ENCODE peak calls at places on chromosome 22, in seven cellular contexts. F is stimulated activated CD8-positive, alpha-beta memory T cell treated with anti-CD3 and anti-CD28 coated beads, Interleukin-2, amount 100 ng/mL, for 48 hours; U is adrenal gland; R is iPS-NIHi11; O is hypothalamus; S is left cardiac atrium; M is stimulated activated CD4-positive, alpha-beta T cell treated with anti-CD3 and anti-CD28 coated beads, Interleukin-2, amount 100 ng/mL, for 48 hours. G is an unnamed sample.

GRCh38 chr22:25758316-25758715 is 16.3 kb downstream of the MYO18B start:
- DNase-seq in U (no peak), M (no peak), S (no peak), F (no peak), R (no peak), O (no peak), G (no peak)

GRCh38 chr22:34344702-34345101 is 424.4 kb upstream of the LARGE1 start:
- DNase-seq in F (no peak), R (no peak), M (no peak), S (no peak), O (no peak), U (no peak), G (no peak)

GRCh38 chr22:36182871-36183270 is 18.7 kb downstream of the APOL4 start:
- DNase-seq in M (no peak), O (no peak), F (no peak), S (no peak), U (no peak), R (no peak), G (no peak)

GRCh38 chr22:46750861-46751260 is 11.6 kb upstream of the TBC1D22A start:
- DNase-seq in M (no peak), O (no peak), U (no peak), S (peak), R (no peak), F (no peak), G (no peak)

GRCh38 chr22:44523981-44524759 is 26.1 kb upstream of the RTL6 start:
- DNase-seq in U (no peak), R (no peak), M (no peak), O (no peak), F (no peak), S (peak), G (no peak)

GRCh38 chr22:31497148-31497938 is 1.0 kb downstream of the SFI1 start:
- DNase-seq in O (no peak), M (no peak), R (no peak), F (no peak), S (no peak), U (no peak), G (peak)

GRCh38 chr22:48369789-48370507 is 1457.7 kb downstream of the BRD1 start:
- DNase-seq in S (no peak), M (no peak), U (no peak), R (peak), F (no peak), O (no peak), G (no peak)

GRCh38 chr22:38614331-38615122 is 41.7 kb downstream of the FAM227A start:
- DNase-seq in R (no peak), M (no peak), F (no peak), U (no peak), O (no peak), S (no peak), G (no peak)

GRCh38 chr22:49657275-49657973 is 170.2 kb downstream of the BRD1 start:
- DNase-seq in S (peak), U (peak), O (no peak), M (peak), R (no peak), F (peak), G (peak)

GRCh38 chr22:19605508-19606331 is 81.5 kb upstream of the CLDN5 start:
- DNase-seq in F (no peak), M (no peak), O (no peak), R (no peak), S (no peak), U (no peak), G (no peak)

GRCh38 chr22:31346255-31346732 is at the start of gene PATZ1:
- DNase-seq in M (peak), R (peak), F (peak), S (peak), O (peak), U (peak), G (no peak)

GRCh38 chr22:47601666-47602065 is 839.2 kb downstream of the TBC1D22A start:
- DNase-seq in M (no peak), U (no peak), O (no peak), F (no peak), S (no peak), R (no peak), G (no peak)

GRCh38 chr22:19066531-19067271 is 55.5 kb downstream of the DGCR2 start:
- DNase-seq in F (no peak), S (no peak), M (no peak), R (no peak), U (peak), O (no peak), G (no peak)

GRCh38 chr22:40862013-40862412 is at the start of gene DNAJB7:
- DNase-seq in R (no peak), O (no peak), U (no peak), S (no peak), M (no peak), F (no peak), G (no peak)

GRCh38 chr22:28299760-28300159 is 379.9 kb downstream of the TTC28 start:
- DNase-seq in M (no peak), R (no peak), F (no peak), S (peak), O (no peak), U (no peak), G (no peak)

GRCh38 chr22:30294066-30294465 is 4.8 kb upstream of the CASTOR1 start:
- DNase-seq in O (no peak), U (no peak), S (no peak), R (no peak), M (no peak), F (no peak), G (no peak)

GRCh38 chr22:49062155-49063039 is 765.3 kb downstream of the BRD1 start:
- DNase-seq in S (no peak), R (no peak), F (no peak), M (no peak), U (no peak), O (no peak), G (no peak)

GRCh38 chr22:46974631-46975585 is 212.5 kb downstream of the TBC1D22A start:
- DNase-seq in R (no peak), F (no peak), O (no peak), M (no peak), U (no peak), S (no peak), G (no peak)

GRCh38 chr22:23065069-23065451 is 5.3 kb upstream of the GNAZ start:
- DNase-seq in S (no peak), F (no peak), R (no peak), O (no peak), M (no peak), U (no peak), G (no peak)

GRCh38 chr22:36244522-36245391 is 5.4 kb upstream of the APOL2 start:
- DNase-seq in M (no peak), U (no peak), F (no peak), R (no peak), S (peak), O (no peak), G (no peak)

GRCh38 chr22:33381531-33382406 is 323.6 kb upstream of the SYN3 start:
- DNase-seq in U (no peak), R (no peak), O (no peak), S (no peak), F (no peak), M (no peak), G (no peak)

GRCh38 chr22:39520874-39521857 is 804 bp downstream of the ATF4 start:
- DNase-seq in O (peak), F (peak), R (peak), M (peak), S (peak), U (peak), G (peak)

GRCh38 chr22:37161442-37161841 is 11.7 kb upstream of the IL2RB start:
- DNase-seq in R (no peak), U (no peak), O (no peak), F (no peak), M (no peak), S (no peak), G (no peak)

GRCh38 chr22:50276143-50276542 is 6.0 kb upstream of the MAPK11 start:
- DNase-seq in M (peak), U (peak), F (no peak), R (peak), S (peak), O (peak), G (peak)

GRCh38 chr22:49488943-49489342 is 338.7 kb downstream of the BRD1 start:
- DNase-seq in U (no peak), O (no peak), M (no peak), S (no peak), F (no peak), R (no peak), G (no peak)

GRCh38 chr22:49691256-49691655 is 136.4 kb downstream of the BRD1 start:
- DNase-seq in U (no peak), F (no peak), R (no peak), S (no peak), M (no peak), O (no peak), G (no peak)

GRCh38 chr22:50529416-50530279 is at the start of gene TYMP:
- DNase-seq in F (peak), R (no peak), O (no peak), U (peak), S (peak), M (peak), G (peak)

GRCh38 chr22:38318792-38319773 is 1.9 kb upstream of the CSNK1E start:
- DNase-seq in O (no peak), F (no peak), S (no peak), R (no peak), U (no peak), M (no peak), G (no peak)

GRCh38 chr22:34861787-34862186 is 204.2 kb upstream of the ISX start:
- DNase-seq in S (no peak), F (no peak), M (no peak), R (no peak), O (no peak), U (no peak), G (no peak)

GRCh38 chr22:39662677-39663034 is 92.1 kb downstream of the CACNA1I start:
- DNase-seq in U (no peak), S (no peak), F (no peak), O (no peak), R (peak), M (no peak), G (no peak)

GRCh38 chr22:45587638-45588481 is 83.8 kb upstream of the ATXN10 start:
- DNase-seq in O (no peak), F (no peak), S (peak), R (no peak), U (no peak), M (no peak), G (no peak)

GRCh38 chr22:44686873-44687600 is 15.0 kb upstream of the PRR5 start:
- DNase-seq in M (no peak), U (no peak), F (no peak), S (no peak), O (no peak), R (no peak), G (no peak)